ENCODE peak calls at places on chromosome X, in five cellular contexts. Q is K562, V is HepG2, Y is SK-N-SH, W is H1. M is an unnamed sample.

GRCh38 chrX:69038188-69038587 is 127.1 kb downstream of the PJA1 start:
- DNase-seq in Q (no peak), V (no peak), Y (no peak), W (no peak), M (no peak)

GRCh38 chrX:18291006-18291545 is 63.4 kb downstream of the SCML2 start:
- DNase-seq in Q (no peak), V (no peak), Y (no peak), W (no peak), M (no peak)

GRCh38 chrX:67604979-67605703 is 61.3 kb downstream of the AR start:
- DNase-seq in Q (no peak), V (no peak), Y (no peak), W (no peak), M (no peak)

GRCh38 chrX:120692319-120692718 is 62.5 kb upstream of the C1GALT1C1 start:
- DNase-seq in Q (no peak), V (no peak), Y (no peak), W (no peak), M (no peak)

GRCh38 chrX:140425712-140426395 is 79.0 kb downstream of the SOX3 start:
- DNase-seq in Q (no peak), V (no peak), Y (no peak), W (no peak), M (no peak)

GRCh38 chrX:131741103-131741581 is 197.3 kb downstream of the OR13H1 start:
- DNase-seq in Q (no peak), V (no peak), Y (peak), W (no peak), M (peak)

GRCh38 chrX:1453951-1454785 is 1.5 kb upstream of the ASMTL start:
- DNase-seq in Q (peak), V (peak), Y (peak), W (peak), M (no peak)

GRCh38 chrX:49860867-49861535 is 18.3 kb upstream of the USP27X start:
- DNase-seq in Q (peak), V (no peak), Y (no peak), W (no peak), M (no peak)

GRCh38 chrX:155179343-155179997 is 36.8 kb upstream of the VBP1 start:
- DNase-seq in Q (no peak), V (no peak), Y (no peak), W (no peak), M (no peak)

GRCh38 chrX:129779747-129780146 is at the start of gene SASH3:
- DNase-seq in Q (no peak), V (no peak), Y (no peak), W (no peak), M (no peak)

GRCh38 chrX:103554687-103555417 is 30.5 kb upstream of the TCEAL4 start:
- DNase-seq in Q (peak), V (no peak), Y (peak), W (no peak), M (no peak)

GRCh38 chrX:769796-770195 is 139.2 kb downstream of the SHOX start:
- DNase-seq in Q (no peak), V (no peak), Y (no peak), W (no peak), M (no peak)

GRCh38 chrX:128156204-128156603 is 104.0 kb upstream of the ACTRT1 start:
- DNase-seq in Q (no peak), V (no peak), Y (no peak), W (no peak), M (no peak)

GRCh38 chrX:9341305-9342201 is 123.3 kb upstream of the TBL1X start:
- DNase-seq in Q (peak), V (no peak), Y (peak), W (no peak), M (peak)

GRCh38 chrX:69060631-69061408 is 104.4 kb downstream of the PJA1 start:
- DNase-seq in Q (no peak), V (peak), Y (no peak), W (no peak), M (no peak)

GRCh38 chrX:125203379-125203736 is 116.3 kb upstream of the TEX13C start:
- DNase-seq in Q (no peak), V (no peak), Y (peak), W (no peak), M (no peak)

DNA sequence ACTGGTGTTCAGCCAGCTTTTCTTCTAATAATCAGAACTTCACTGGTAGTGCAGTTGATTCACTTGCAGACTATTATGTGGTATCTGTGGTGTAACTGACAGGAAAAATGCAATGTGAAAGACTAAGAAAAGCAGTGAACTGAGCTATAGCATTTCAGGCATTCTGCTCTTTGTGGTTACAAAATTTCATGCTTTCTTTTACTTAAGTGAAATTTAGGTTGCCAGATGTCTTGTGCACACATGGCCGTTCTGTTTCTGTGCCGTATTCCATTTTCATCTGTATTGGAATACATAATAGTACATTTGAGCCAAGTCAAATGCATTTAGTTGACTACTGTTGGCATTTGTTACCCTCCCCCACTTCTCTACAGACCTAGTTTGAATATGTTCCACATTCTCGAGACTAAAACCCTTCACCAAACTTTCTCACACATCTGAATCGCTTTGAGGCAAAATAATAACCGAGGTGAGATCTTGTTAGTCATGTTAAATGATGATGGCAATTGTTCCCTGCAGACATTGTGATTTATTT is 8.2 kb downstream of the RTL3 start:
- DNase-seq in Q (no peak), V (no peak), Y (no peak), W (no peak), M (peak)
- TF ChIP-seq CHD2 in Q (no peak), V (no peak), Y (no peak), W (no peak), M (no peak)

GRCh38 chrX:11264925-11265324 is 28.3 kb upstream of the AMELX start:
- DNase-seq in Q (no peak), V (no peak), Y (no peak), W (no peak), M (no peak)

GRCh38 chrX:11257711-11258110 is 35.5 kb upstream of the AMELX start:
- DNase-seq in Q (no peak), V (no peak), Y (no peak), W (no peak), M (no peak)

GRCh38 chrX:11257290-11257689 is 35.9 kb upstream of the AMELX start:
- DNase-seq in Q (no peak), V (no peak), Y (no peak), W (no peak), M (no peak)

GRCh38 chrX:11259437-11259836 is 33.8 kb upstream of the AMELX start:
- DNase-seq in Q (no peak), V (no peak), Y (no peak), W (no peak), M (no peak)

GRCh38 chrX:11261260-11261659 is 32.0 kb upstream of the AMELX start:
- DNase-seq in Q (no peak), V (no peak), Y (no peak), W (no peak), M (no peak)
- TF ChIP-seq RAD21 in Q (no peak), V (no peak), Y (no peak), W (no peak), M (no peak)

DNA sequence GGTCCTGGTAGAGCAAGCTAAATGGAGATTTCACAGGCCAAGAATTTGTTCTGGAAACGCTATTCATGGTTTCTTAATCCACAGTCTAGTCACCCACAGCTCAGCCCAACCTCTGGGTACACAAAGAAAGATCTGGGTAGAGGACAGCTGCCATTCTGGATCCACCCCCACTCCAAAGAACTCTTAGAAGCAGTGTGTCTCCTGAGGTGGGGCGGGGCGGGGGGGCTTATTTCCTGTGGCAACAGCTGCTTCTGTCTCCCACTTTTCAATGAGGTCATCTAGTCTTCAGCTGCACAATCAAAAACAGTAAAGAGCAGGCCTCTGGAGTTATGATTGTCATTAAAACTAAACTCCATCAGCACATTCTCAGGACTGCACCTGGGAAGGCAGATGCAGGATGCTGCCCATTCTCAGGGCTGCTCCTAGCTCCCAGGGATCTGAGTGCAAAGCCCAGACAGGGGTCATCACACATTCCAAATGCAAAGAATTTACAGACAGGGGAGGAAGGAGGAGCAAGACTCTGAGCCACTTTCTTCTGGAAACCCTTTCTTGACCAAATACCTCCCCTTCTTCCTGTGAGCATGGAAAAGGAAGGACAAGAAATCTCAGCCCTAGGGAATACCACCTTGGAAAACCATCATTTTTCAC is 207.3 kb downstream of the HS6ST2 start:
- DNase-seq in Q (no peak), V (no peak), Y (no peak), W (no peak), M (no peak)
- H2AFZ ChIP-seq in Q (no peak), V (no peak), Y (no peak), W (no peak), M (no peak)

GRCh38 chrX:39835776-39836175 is 262.0 kb downstream of the BCOR start:
- DNase-seq in Q (no peak), V (no peak), Y (no peak), W (no peak), M (no peak)
- TF ChIP-seq CHD2 in Q (no peak), V (no peak), Y (no peak), W (no peak), M (no peak)

DNA sequence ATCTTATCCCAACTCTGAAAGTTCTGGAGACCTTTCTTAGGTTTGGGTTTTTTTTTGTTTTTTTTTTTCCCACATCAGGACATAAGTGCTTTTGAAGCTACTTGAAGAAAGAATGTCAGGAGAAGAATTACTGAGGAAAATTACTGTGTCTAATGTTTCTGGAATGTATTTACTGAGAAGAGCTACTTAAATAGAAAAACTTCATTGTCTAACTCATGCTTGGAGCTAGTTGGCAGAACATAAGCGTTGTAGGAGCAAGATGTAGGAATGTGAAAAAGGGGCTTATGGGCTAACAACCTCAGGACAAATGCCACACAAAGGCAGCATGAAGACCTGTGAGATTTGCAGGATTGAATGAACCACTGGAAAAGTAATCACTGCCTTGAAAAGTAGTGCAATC is 166.6 kb upstream of the GLRA2 start:
- DNase-seq in Q (no peak), V (no peak), Y (no peak), W (no peak), M (no peak)
- TF ChIP-seq RAD21 in Q (no peak), V (no peak), Y (no peak), W (no peak), M (no peak)

GRCh38 chrX:23783569-23784486 is 855 bp downstream of the SAT1 start:
- DNase-seq in Q (no peak), V (no peak), Y (no peak), W (no peak), M (no peak)
- H2AFZ ChIP-seq in Q (peak), V (no peak), Y (peak), W (no peak), M (no peak)

DNA sequence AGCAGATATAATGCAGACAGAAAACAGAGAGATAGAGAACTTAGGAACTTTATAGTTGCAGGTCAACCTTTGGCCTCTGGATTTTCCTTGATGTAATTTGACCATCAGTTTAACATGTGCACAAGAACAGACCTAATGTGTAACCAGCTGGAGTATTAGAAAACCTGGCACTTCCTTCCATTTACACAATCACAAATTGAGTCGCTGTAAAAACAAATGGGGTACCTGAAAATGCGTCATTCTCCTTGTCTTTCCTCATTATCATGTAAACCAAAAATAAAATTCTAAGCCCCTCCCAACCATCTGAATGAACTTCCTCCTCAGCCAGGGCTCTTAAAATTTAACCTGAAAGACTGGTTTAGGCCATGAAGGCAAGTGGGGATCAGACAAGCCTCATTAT is 358.4 kb upstream of the MAGEB16 start:
- DNase-seq in Q (no peak), V (no peak), Y (no peak), W (no peak), M (no peak)
- TF ChIP-seq CHD2 in Q (no peak), V (no peak), Y (no peak), W (no peak), M (no peak)